ENCODE peak calls at places on chromosome 6, in six cellular contexts. A is IMR-90, F is fibroblast of pulmonary artery, Z is stomach, E is PC-3, V is fibroblast of the aortic adventitia. Y is an unnamed sample.

GRCh38 chr6:6738108-6738507 is 149.6 kb downstream of the LY86 start:
- DNase-seq in E (no peak), F (no peak), V (no peak), A (no peak), Z (no peak), Y (no peak)

GRCh38 chr6:125421853-125422252 is 120.1 kb upstream of the HDDC2 start:
- DNase-seq in E (no peak), V (peak; percentile 11), Z (no peak), F (peak; percentile 31), A (no peak), Y (peak; percentile 47)

GRCh38 chr6:156060013-156060412 is 604.4 kb upstream of the NOX3 start:
- DNase-seq in F (no peak), Z (no peak), V (no peak), E (no peak), A (no peak), Y (no peak)

GRCh38 chr6:41284726-41285125 is 1.8 kb downstream of the TREM1 start:
- DNase-seq in F (peak; percentile 91), V (peak; percentile 13), Z (no peak), A (peak; percentile 20), E (peak; percentile 21), Y (no peak)

GRCh38 chr6:139623382-139623781 is 248.9 kb upstream of the CITED2 start:
- DNase-seq in Z (no peak), A (no peak), F (no peak), V (no peak), E (no peak), Y (no peak)

GRCh38 chr6:130778946-130779657 is 48.1 kb upstream of the SMLR1 start:
- DNase-seq in V (peak; percentile 83), A (peak; percentile 79), Z (no peak), E (peak; percentile 10), F (peak; percentile 61), Y (peak; percentile 65)

GRCh38 chr6:89475634-89476033 is 42.7 kb downstream of the ANKRD6 start:
- DNase-seq in V (peak; percentile 37), E (no peak), A (no peak), F (peak; percentile 26), Z (no peak), Y (peak; percentile 30)

GRCh38 chr6:110625883-110626282 is 149.5 kb upstream of the SLC22A16 start:
- DNase-seq in F (peak; percentile 19), V (peak; percentile 53), A (peak; percentile 63), Z (no peak), E (peak; percentile 67), Y (peak; percentile 29)

GRCh38 chr6:122714059-122714458 is 65.5 kb upstream of the FABP7 start:
- DNase-seq in E (no peak), A (no peak), F (no peak), Z (no peak), V (no peak), Y (no peak)

GRCh38 chr6:170074435-170074834 is 216.4 kb downstream of the DLL1 start:
- DNase-seq in A (no peak), Z (no peak), E (no peak), F (no peak), V (no peak), Y (no peak)

GRCh38 chr6:168046696-168047095 is 32.3 kb downstream of the FRMD1 start:
- DNase-seq in A (no peak), V (no peak), F (no peak), E (no peak), Z (no peak), Y (no peak)

GRCh38 chr6:154302111-154302752 is 54.4 kb downstream of the IPCEF1 start:
- DNase-seq in Z (no peak), F (peak; percentile 58), V (peak; percentile 40), E (peak; percentile 79), A (peak; percentile 95), Y (peak; percentile 90)

GRCh38 chr6:34157236-34157830 is 11.4 kb upstream of the GRM4 start:
- DNase-seq in Z (no peak), A (no peak), F (no peak), E (no peak), V (no peak), Y (no peak)

GRCh38 chr6:144090384-144090783 is 5.0 kb downstream of the SF3B5 start:
- DNase-seq in V (no peak), E (no peak), F (no peak), Z (no peak), A (no peak), Y (no peak)
- H3K4me3 ChIP-seq in V (no peak overlapping the region), E (no peak overlapping the region), F (no peak overlapping the region), Z (no peak overlapping the region), A (no peak overlapping the region), Y (no peak overlapping the region)

GRCh38 chr6:20211037-20211940 is 980 bp downstream of the MBOAT1 start:
- DNase-seq in E (peak; percentile 86), A (peak; percentile 31), V (no peak), Z (peak; percentile 44), F (peak; percentile 10), Y (peak; percentile 52)

GRCh38 chr6:20210158-20210557 is 2.1 kb downstream of the MBOAT1 start:
- DNase-seq in V (no peak), A (no peak), E (no peak), Z (no peak), F (no peak), Y (no peak)

GRCh38 chr6:20212392-20213111 is at the start of gene MBOAT1:
- DNase-seq in A (peak; percentile 87), Z (peak; percentile 91), E (peak; percentile 93), F (peak; percentile 92), V (peak; percentile 83), Y (peak; percentile 94)

GRCh38 chr6:20213271-20213798 is 1.1 kb upstream of the MBOAT1 start:
- DNase-seq in A (no peak), F (peak; percentile 6), V (no peak), Z (no peak), E (no peak), Y (no peak)

DNA sequence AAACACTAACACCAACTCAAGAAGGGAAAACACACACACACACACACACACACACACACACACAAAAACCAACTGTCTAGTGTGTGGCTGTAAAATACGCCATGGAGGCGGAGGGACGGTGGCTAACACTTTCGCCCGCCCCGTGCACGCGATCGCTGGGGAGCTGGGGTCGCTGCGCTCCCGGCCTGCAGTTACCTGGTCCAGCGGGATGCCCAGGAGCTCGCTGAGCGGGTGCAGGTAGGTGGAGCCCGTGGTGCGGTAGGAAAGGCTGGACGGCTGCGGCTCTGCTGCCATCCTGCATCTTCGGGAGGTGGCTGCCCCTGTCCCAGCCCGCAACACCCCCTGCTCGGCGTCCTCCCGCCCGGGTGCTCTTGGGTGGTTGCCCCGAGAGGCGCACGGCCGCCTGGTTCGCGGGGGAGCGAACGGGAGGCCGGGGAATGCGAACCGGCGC is 303 bp downstream of the MBOAT1 start:
- DNase-seq in A (no peak), E (peak; percentile 49), V (peak; percentile 51), F (peak; percentile 47), Z (peak; percentile 60), Y (no peak)
- TF ChIP-seq CTCF in A (no peak), E (peak; percentile 8), V (no peak), F (no peak), Z (no peak), Y (no peak)

DNA sequence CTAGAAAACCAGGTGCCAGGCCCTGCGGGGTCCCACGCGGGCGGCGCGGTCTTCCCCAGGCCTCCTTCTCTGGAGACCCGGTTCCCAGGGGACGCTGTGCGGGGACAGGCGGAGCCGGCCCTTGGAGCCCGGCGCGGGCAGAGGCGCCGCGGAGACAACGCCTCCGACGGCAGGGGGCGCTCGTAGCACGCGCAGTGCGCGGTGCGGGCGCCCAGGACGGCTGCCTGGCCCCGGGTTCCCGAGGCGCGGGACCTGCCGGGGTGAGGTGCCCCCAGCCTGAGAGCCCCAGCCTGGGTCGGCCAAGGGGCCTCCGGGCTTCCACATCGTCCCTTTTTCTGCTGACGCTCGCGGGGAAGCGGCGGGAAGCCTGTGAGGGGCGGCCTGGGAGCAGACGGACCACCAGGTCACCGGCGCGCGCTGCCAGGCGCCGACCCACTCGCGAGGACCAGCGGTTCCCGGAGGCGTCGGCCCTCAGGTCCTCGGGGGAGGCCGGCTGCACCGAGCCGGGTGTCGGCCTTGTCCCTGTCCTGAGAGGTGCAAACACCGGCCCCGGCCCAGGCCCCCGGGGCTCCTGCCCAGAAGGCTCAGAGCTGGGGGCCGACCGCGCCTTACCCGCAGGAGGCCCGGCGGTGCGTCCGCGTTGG is 5.2 kb upstream of the FOXC1 start:
- DNase-seq in V (peak; percentile 38), E (peak; percentile 89), A (peak; percentile 36), F (peak; percentile 48), Z (peak; percentile 70), Y (peak; percentile 33)
- H3K4me3 ChIP-seq in V (peak overlapping the region; percentile 57), E (peak overlapping the region; percentile 76), A (peak overlapping the region; percentile 45), F (peak overlapping the region; percentile 45), Z (peak overlapping the region; percentile 36), Y (peak overlapping the region; percentile 18)

GRCh38 chr6:137489410-137490371 is 4.5 kb downstream of the OLIG3 start:
- DNase-seq in V (no peak), A (no peak), E (no peak), F (no peak), Z (no peak), Y (no peak)
- TF ChIP-seq CTCF in V (no peak), A (no peak), E (no peak), F (no peak), Z (no peak), Y (no peak)

Y was measured in astrocyte of the spinal cord.